ENCODE peak calls at places on chromosome 17, in five cellular contexts. V is fibroblast of the aortic adventitia, L is fibroblast of lung, E is kidney epithelial cell, W is lower leg skin. H is an unnamed sample.

GRCh38 chr17:51372345-51373004 is 112.1 kb downstream of the UTP18 start:
- DNase-seq in E (no peak), V (peak), L (peak), W (no peak), H (no peak)

GRCh38 chr17:80307994-80308671 is 47.5 kb downstream of the RNF213 start:
- DNase-seq in W (peak), L (no peak), V (no peak), E (no peak), H (no peak)

GRCh38 chr17:43745541-43745940 is 13.1 kb downstream of the SOST start:
- DNase-seq in E (no peak), W (no peak), V (no peak), L (no peak), H (no peak)

GRCh38 chr17:45052052-45052772 is 780 bp upstream of the DCAKD start:
- DNase-seq in V (no peak), L (peak), W (peak), E (no peak), H (no peak)

GRCh38 chr17:39011907-39012468 is 44.8 kb upstream of the FBXO47 start:
- DNase-seq in V (no peak), W (peak), L (no peak), E (no peak), H (no peak)

GRCh38 chr17:28760987-28761562 is 17.3 kb downstream of the TRAF4 start:
- DNase-seq in L (peak), W (no peak), V (peak), E (no peak), H (peak)

GRCh38 chr17:67833946-67834631 is 8.8 kb downstream of the BPTF start:
- DNase-seq in W (no peak), E (no peak), L (no peak), V (no peak), H (no peak)

GRCh38 chr17:46783031-46783593 is 35.4 kb downstream of the WNT3 start:
- DNase-seq in L (no peak), E (no peak), W (no peak), V (no peak), H (no peak)

GRCh38 chr17:27778193-27778592 is 22.1 kb downstream of the NOS2 start:
- DNase-seq in W (no peak), V (peak), L (no peak), E (no peak), H (no peak)

GRCh38 chr17:83152745-83153611 is 73.6 kb downstream of the METRNL start:
- DNase-seq in W (peak), V (no peak), L (no peak), E (no peak), H (no peak)

GRCh38 chr17:72321886-72322285 is 201.1 kb downstream of the SOX9 start:
- DNase-seq in L (peak), E (no peak), W (no peak), V (no peak), H (no peak)

GRCh38 chr17:47852113-47852949 is 1.4 kb upstream of the SP6 start:
- DNase-seq in V (peak), W (no peak), L (no peak), E (no peak), H (no peak)

GRCh38 chr17:19369846-19370492 is 7.4 kb upstream of the B9D1 start:
- DNase-seq in W (peak), E (no peak), L (no peak), V (no peak), H (no peak)

GRCh38 chr17:42342242-42343008 is 45.8 kb downstream of the STAT3 start:
- DNase-seq in E (no peak), W (no peak), L (peak), V (no peak), H (no peak)

GRCh38 chr17:299546-299945 is 53.1 kb downstream of the RPH3AL start:
- DNase-seq in W (peak), E (no peak), L (no peak), V (no peak), H (no peak)

GRCh38 chr17:81309140-81309858 is 14.2 kb upstream of the SLC38A10 start:
- DNase-seq in V (peak), L (peak), E (no peak), W (peak), H (no peak)

GRCh38 chr17:16909472-16909871 is 62.4 kb downstream of the TNFRSF13B start:
- DNase-seq in W (peak), L (no peak), V (no peak), E (no peak), H (no peak)

GRCh38 chr17:74842599-74843351 is 16.9 kb downstream of the GRIN2C start:
- DNase-seq in V (peak), W (no peak), L (peak), E (no peak), H (no peak)

GRCh38 chr17:1746975-1747543 is 4.4 kb downstream of the SERPINF2 start:
- DNase-seq in V (no peak), W (peak), E (no peak), L (no peak), H (no peak)

GRCh38 chr17:80793851-80794267 is 197.8 kb upstream of the CHMP6 start:
- DNase-seq in V (peak), E (no peak), L (peak), W (no peak), H (no peak)

DNA sequence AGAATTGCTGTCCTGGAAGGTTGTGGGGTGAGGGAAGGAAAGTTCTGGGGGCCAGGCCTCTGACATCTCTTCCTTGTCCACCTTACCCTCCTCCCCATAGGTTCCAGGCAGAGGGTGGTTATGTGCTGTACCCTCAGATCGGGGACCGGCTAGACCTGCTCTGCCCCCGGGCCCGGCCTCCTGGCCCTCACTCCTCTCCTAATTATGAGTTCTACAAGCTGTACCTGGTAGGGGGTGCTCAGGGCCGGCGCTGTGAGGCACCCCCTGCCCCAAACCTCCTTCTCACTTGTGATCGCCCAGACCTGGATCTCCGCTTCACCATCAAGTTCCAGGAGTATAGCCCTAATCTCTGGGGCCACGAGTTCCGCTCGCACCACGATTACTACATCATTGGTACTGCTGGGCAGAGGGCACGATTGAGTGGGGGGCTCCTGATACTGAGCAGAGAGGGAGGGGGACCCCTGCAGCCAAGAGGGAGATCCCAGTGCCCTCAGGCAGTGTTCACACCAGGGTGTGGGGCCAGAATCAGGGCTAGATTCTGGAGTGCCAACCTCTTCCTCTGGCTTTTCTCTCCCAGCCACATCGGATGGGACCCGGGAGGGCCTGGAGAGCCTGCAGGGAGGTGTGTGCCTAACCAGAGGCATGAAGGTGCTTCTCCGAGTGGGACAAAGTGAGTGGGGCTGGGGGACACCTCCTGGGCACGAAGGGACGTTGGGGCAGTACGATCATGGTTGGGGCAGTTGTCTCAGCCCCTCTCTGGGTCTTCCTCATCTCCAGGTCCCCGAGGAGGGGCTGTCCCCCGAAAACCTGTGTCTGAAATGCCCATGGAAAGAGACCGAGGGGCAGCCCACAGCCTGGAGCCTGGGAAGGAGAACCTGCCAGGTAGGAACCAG is 3.1 kb downstream of the EFNB3 start:
- DNase-seq in L (no peak), E (no peak), V (no peak), W (no peak), H (no peak)
- H3K4me3 ChIP-seq in L (no peak), E (no peak), V (no peak), W (no peak), H (no peak)

DNA sequence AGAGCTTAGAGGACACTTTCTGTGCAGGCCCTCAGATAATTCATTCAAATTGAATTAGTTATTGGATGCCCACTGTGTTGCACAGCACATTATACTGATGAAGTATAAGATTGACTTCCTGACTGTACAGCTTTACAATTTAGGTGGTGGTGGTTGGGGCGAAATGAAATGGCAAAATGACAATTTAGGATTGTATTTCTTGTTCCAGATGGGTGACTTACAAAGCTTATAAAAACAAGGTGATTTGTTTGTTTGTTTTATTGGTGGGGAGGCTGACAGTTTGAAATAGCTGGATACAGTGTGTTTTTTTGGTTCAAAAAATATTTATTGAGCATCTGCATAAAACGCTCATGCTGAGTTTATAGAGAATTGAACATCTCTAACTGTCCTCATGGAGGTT is 1.6 kb downstream of the MAP2K4 start:
- DNase-seq in E (no peak), W (no peak), L (no peak), V (no peak), H (no peak)
- H3K4me3 ChIP-seq in E (no peak), W (no peak), L (peak), V (peak), H (peak)

GRCh38 chr17:41311111-41311510 is 2.0 kb upstream of the KRTAP16-1 start:
- DNase-seq in L (no peak), V (no peak), W (peak), E (no peak), H (no peak)

GRCh38 chr17:41308251-41308917 is 725 bp downstream of the KRTAP16-1 start:
- DNase-seq in W (no peak), V (no peak), E (no peak), L (no peak), H (no peak)

GRCh38 chr17:41308918-41309359 is at the start of gene KRTAP16-1:
- DNase-seq in V (no peak), E (no peak), L (no peak), W (peak), H (no peak)

GRCh38 chr17:41304091-41304490 is 1.4 kb upstream of the KRTAP29-1 start:
- DNase-seq in E (no peak), L (no peak), V (no peak), W (no peak), H (no peak)

DNA sequence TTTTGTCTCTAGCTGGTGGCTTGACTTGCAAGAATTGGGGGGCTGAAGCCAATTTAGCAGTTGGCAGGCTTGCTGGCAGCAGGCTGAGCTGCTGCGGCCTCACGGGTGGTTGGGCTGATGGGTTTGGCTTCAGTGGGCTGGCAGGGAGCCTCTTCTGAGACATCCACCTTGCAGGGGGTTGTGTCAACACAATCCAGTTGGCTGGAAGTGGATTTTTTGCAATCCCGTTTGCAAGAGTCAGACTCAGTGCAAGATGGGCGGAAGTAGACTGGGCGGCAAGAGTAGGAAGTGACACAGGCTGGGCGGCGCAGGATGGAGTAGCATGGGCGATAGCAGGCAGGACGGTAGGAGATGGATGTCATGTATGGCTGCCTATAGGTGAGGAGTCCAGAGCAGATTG is 1.5 kb downstream of the KRTAP16-1 start:
- DNase-seq in L (no peak), E (peak), W (no peak), V (peak), H (no peak)
- H3K4me3 ChIP-seq in L (no peak), E (no peak), W (no peak), V (no peak), H (no peak)

GRCh38 chr17:4999429-5000093 is 1.8 kb downstream of the KIF1C start:
- DNase-seq in L (no peak), E (no peak), V (no peak), W (no peak), H (no peak)
- H3K4me3 ChIP-seq in L (peak), E (peak), V (peak), W (no peak), H (peak)

GRCh38 chr17:58755269-58755576 is 431 bp upstream of the PPM1E start:
- DNase-seq in V (peak), E (no peak), W (no peak), L (no peak), H (no peak)

GRCh38 chr17:58755577-58756245 is at the start of gene PPM1E:
- DNase-seq in W (no peak), L (peak), V (peak), E (no peak), H (no peak)

GRCh38 chr17:58758890-58759289 is 3.2 kb downstream of the PPM1E start:
- DNase-seq in W (no peak), V (no peak), E (no peak), L (no peak), H (no peak)

GRCh38 chr17:58756246-58757161 is 850 bp downstream of the PPM1E start:
- DNase-seq in W (no peak), L (no peak), V (peak), E (no peak), H (no peak)

GRCh38 chr17:58757162-58757613 is 1.5 kb downstream of the PPM1E start:
- DNase-seq in V (no peak), E (no peak), W (no peak), L (no peak), H (no peak)
- H3K4me3 ChIP-seq in V (no peak), E (no peak), W (no peak), L (no peak), H (peak)

DNA sequence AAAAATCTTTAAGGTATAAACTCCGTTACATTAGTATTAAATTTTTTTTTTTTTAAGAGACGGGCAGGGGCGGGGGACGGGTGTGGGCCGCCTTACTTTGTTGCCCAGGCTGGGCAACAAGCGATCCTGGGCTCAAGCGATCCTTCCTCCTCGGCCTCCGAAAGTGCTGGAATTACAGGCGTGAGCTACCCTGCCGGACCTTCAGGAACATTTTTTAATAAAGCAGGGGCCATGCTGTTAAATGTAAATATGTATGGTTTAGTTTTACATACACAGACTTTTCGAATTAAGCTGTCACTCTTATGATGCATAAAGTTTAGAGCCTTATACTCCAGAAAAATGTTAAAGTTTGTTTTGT is 2.4 kb downstream of the PPM1D start:
- DNase-seq in W (no peak), L (no peak), E (no peak), V (no peak), H (no peak)
- H3K4me3 ChIP-seq in W (peak), L (peak), E (peak), V (peak), H (peak)

GRCh38 chr17:7263071-7263800 is 958 bp upstream of the CLDN7 start:
- DNase-seq in L (no peak), W (no peak), V (no peak), E (no peak), H (no peak)

GRCh38 chr17:7260601-7261376 is 1.5 kb downstream of the CLDN7 start:
- DNase-seq in L (no peak), V (no peak), E (no peak), W (no peak), H (no peak)

GRCh38 chr17:7262192-7263070 is at the start of gene CLDN7:
- DNase-seq in E (no peak), L (no peak), W (peak), V (no peak), H (no peak)

GRCh38 chr17:7260151-7260550 is 2.1 kb downstream of the CLDN7 start:
- DNase-seq in L (no peak), V (no peak), E (no peak), W (no peak), H (no peak)

GRCh38 chr17:7261377-7262191 is 694 bp downstream of the CLDN7 start:
- DNase-seq in E (no peak), W (no peak), V (no peak), L (no peak), H (no peak)
- H3K4me3 ChIP-seq in E (peak), W (peak), V (peak), L (peak), H (peak)

GRCh38 chr17:65117384-65118035 is 19.7 kb upstream of the RGS9 start:
- DNase-seq in L (no peak), V (no peak), W (no peak), E (no peak), H (no peak)

GRCh38 chr17:65123757-65124675 is 13.2 kb upstream of the RGS9 start:
- DNase-seq in W (no peak), L (peak), E (no peak), V (peak), H (no peak)

GRCh38 chr17:65122836-65123756 is 14.1 kb upstream of the RGS9 start:
- DNase-seq in V (peak), W (peak), L (peak), E (no peak), H (no peak)

GRCh38 chr17:65121368-65121767 is 15.8 kb upstream of the RGS9 start:
- DNase-seq in W (no peak), V (no peak), E (no peak), L (no peak), H (no peak)

DNA sequence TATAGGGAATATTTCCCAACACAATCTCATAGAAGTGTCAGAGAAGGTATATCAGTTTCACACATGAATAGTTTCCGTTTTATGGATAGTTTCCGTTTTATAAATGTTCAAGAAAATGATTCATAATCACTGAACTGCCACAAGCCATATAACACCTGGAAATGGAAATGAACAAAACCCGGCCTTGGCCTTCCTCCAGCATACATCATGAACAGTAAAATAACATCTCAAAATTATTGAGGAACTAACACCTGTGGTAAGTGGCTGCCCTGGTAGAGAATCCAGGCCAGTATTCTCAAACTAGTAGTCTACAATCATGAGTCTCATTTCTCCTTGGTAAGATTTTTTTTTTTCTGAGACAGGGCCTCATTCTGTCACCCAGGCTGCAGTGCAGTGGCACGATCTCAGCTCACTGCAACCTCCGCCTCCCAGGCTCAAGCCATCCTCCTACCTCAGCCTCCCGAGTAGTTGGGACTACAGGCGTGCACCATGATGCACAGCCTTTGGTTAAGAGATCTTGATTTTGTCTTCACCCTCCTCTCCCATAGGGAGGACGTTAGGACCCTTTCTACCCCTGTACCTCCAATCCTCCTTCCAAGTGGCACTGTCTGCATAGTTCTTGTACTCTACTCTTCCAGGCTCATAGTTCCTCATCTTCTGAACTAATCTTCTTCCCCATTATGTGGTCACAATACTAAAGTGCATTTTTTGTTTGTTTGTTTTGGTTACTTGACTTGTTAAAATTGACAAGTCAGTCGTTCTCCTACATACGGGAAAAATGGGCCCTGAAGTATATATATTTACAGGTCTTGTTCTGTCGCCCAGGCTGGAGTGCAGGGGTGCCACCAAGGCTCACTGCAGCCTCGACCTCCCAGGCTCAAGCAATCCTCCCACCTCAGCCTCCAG is 15.0 kb upstream of the RGS9 start:
- DNase-seq in V (no peak), L (no peak), E (no peak), W (peak), H (no peak)
- H3K4me3 ChIP-seq in V (peak), L (peak), E (no peak), W (no peak), H (peak)

DNA sequence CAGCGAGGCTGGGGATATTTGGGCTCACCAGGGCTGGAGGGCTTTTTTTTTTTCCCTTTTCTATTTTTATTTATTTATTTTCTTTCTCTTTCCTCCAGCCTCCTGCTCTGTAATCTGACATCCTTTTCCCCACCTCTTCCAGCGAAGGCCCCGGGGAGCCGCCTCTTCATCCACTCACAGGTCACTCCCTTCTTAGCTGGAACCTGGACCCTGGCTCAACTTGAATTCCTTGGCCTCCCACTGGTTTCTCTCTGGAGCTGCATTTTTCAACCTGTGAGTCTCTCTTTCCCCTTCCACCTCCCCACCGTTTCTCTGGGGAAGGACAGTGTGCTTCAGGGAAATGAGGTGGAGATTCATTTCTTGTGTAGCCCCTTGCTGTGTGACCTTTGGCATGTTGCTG is 82.0 kb downstream of the MRM1 start:
- DNase-seq in L (no peak), W (no peak), E (no peak), V (no peak), H (no peak)
- H3K4me3 ChIP-seq in L (no peak), W (no peak), E (no peak), V (no peak), H (no peak)

H was measured in AG04449.